ENCODE peak calls at places on chromosome 2, in six cellular contexts. G is WERI-Rb-1, T is A673, W is cardiac muscle cell, P is tibial nerve, A is neural progenitor cell. S is an unnamed sample. For H3K27me3, the result is how much of the 10 kb centered on the place peaks cover.

GRCh38 chr2:140698736-140699135 is 1432.1 kb downstream of the LRP1B start:
- DNase-seq in P (no peak), G (no peak), W (peak), A (no peak), T (no peak), S (no peak)

GRCh38 chr2:237448171-237448570 is 34.2 kb upstream of the COL6A3 start:
- DNase-seq in G (no peak), A (no peak), W (no peak), P (no peak), T (no peak), S (no peak)

GRCh38 chr2:54084600-54084999 is 30.8 kb upstream of the ACYP2 start:
- DNase-seq in A (no peak), W (peak), P (no peak), T (no peak), G (peak), S (no peak)

GRCh38 chr2:66021296-66021695 is 413.6 kb upstream of the MEIS1 start:
- DNase-seq in W (no peak), P (no peak), A (no peak), T (no peak), G (no peak), S (no peak)

GRCh38 chr2:154813636-154814035 is 115.1 kb downstream of the KCNJ3 start:
- DNase-seq in A (no peak), W (no peak), T (no peak), P (no peak), G (no peak), S (no peak)

GRCh38 chr2:11513319-11513718 is 20.5 kb upstream of the GREB1 start:
- DNase-seq in W (no peak), A (no peak), G (no peak), P (no peak), T (no peak), S (no peak)

GRCh38 chr2:201580486-201580885 is 62.8 kb downstream of the TMEM237 start:
- DNase-seq in T (no peak), W (peak), A (no peak), P (no peak), G (no peak), S (no peak)

GRCh38 chr2:59882279-59882678 is 671.2 kb downstream of the BCL11A start:
- DNase-seq in P (no peak), W (no peak), A (no peak), T (no peak), G (no peak), S (no peak)

GRCh38 chr2:29033172-29033571 is 41.2 kb downstream of the PCARE start:
- DNase-seq in P (no peak), G (no peak), A (peak), W (peak), T (peak), S (no peak)

GRCh38 chr2:195486987-195487644 is 169.9 kb upstream of the SLC39A10 start:
- DNase-seq in G (no peak), W (peak), A (no peak), T (peak), P (no peak), S (no peak)

GRCh38 chr2:239916205-239917127 is 108.7 kb downstream of the NDUFA10 start:
- DNase-seq in A (no peak), W (no peak), G (no peak), T (no peak), P (no peak), S (no peak)

GRCh38 chr2:217629347-217629746 is 373.4 kb downstream of the TNS1 start:
- DNase-seq in A (no peak), G (no peak), P (no peak), W (no peak), T (no peak), S (no peak)

GRCh38 chr2:162011718-162012564 is 62.1 kb downstream of the DPP4 start:
- DNase-seq in P (no peak), A (no peak), G (no peak), W (no peak), T (no peak), S (no peak)

GRCh38 chr2:109065335-109065734 is 63.7 kb upstream of the SH3RF3 start:
- DNase-seq in W (no peak), P (no peak), T (no peak), G (no peak), A (no peak), S (no peak)

GRCh38 chr2:3051266-3051665 is 326.4 kb downstream of the EIPR1 start:
- DNase-seq in T (no peak), P (no peak), G (no peak), W (no peak), A (no peak), S (no peak)

GRCh38 chr2:118822572-118822971 is 24.9 kb downstream of the EN1 start:
- DNase-seq in P (no peak), T (no peak), W (no peak), G (no peak), A (no peak), S (no peak)

GRCh38 chr2:79670198-79670597 is 157.3 kb downstream of the CTNNA2 start:
- DNase-seq in W (no peak), P (no peak), T (peak), G (no peak), A (peak), S (no peak)

GRCh38 chr2:190837417-190837816 is 43.2 kb upstream of the GLS start:
- DNase-seq in T (no peak), P (no peak), W (peak), A (no peak), G (no peak), S (no peak)

GRCh38 chr2:20361903-20362302 is 11.3 kb upstream of the PUM2 start:
- DNase-seq in T (no peak), G (no peak), A (no peak), P (no peak), W (no peak), S (no peak)

GRCh38 chr2:73054980-73055379 is 16.5 kb downstream of the SFXN5 start:
- DNase-seq in G (no peak), T (no peak), P (no peak), W (no peak), A (no peak), S (no peak)

GRCh38 chr2:106359512-106359911 is 108.7 kb downstream of the RGPD3 start:
- DNase-seq in G (no peak), W (no peak), T (no peak), P (no peak), A (no peak), S (no peak)

GRCh38 chr2:54065411-54065810 is 50.0 kb upstream of the ACYP2 start:
- DNase-seq in T (no peak), G (no peak), W (peak), P (no peak), A (no peak), S (no peak)

GRCh38 chr2:234771985-234772774 is 179.6 kb upstream of the SH3BP4 start:
- DNase-seq in G (no peak), P (no peak), W (peak), A (no peak), T (no peak), S (no peak)

GRCh38 chr2:54560146-54560881 is 104.2 kb downstream of the SPTBN1 start:
- DNase-seq in P (peak), G (no peak), T (peak), W (peak), A (peak), S (no peak)

GRCh38 chr2:215680605-215681598 is 245.0 kb upstream of the FN1 start:
- DNase-seq in T (peak), A (no peak), P (peak), W (peak), G (no peak), S (no peak)

GRCh38 chr2:23513245-23513880 is 128.4 kb downstream of the KLHL29 start:
- DNase-seq in P (no peak), T (no peak), W (no peak), G (peak), A (no peak), S (no peak)

GRCh38 chr2:84924173-84925106 is 19.0 kb downstream of the TMSB10 start:
- DNase-seq in T (peak), P (no peak), A (peak), G (no peak), W (peak), S (no peak)

GRCh38 chr2:71827973-71828372 is 319.7 kb downstream of the CYP26B1 start:
- DNase-seq in G (no peak), T (no peak), W (no peak), P (no peak), A (no peak), S (no peak)

GRCh38 chr2:192657364-192657763 is 462.6 kb upstream of the TMEFF2 start:
- DNase-seq in P (no peak), G (peak), W (no peak), T (no peak), A (peak), S (no peak)

DNA sequence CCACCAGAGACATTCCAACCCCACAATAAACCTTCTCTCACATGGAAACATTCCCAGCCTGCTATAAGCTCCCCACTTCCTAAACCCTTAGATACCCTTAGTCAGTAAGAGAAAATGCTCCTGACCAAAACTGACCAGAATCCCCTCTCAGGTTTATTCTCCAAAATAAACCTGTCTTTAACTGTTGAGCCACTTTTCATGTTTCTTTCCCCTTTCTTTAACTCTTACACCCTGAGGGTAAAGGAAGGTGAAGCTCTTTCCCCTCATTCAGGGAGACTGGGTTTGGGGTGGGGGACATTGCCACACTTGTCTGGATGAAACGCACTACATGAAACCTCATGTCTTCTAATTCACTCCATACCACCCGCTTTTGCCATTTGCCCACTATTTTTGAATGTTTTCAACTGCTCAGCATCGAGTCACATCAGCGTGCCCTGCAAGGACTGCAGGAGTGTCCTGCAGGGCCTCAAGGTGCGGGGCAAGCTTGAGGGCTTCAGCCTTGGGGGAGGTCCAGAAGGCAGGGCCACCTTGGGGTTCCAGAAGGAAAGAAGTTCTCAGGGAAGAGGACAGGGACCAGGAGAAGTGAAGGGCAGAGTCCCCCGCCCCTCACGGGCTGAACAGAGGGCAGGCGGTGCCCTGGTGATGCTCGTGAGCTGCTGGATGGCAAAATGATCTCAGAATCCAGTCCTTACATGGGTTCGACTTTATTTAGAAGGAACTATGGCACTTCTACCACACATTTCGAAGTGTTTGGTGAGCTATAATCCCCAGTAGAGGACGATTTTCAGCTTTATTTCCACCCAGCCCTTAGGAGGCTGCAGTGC is 4.2 kb upstream of the SP140L start:
- DNase-seq in T (no peak), G (no peak), W (no peak), P (no peak), A (no peak), S (no peak)
- TF ChIP-seq CTCF in T (no peak), G (no peak), W (no peak), P (no peak), A (peak), S (no peak)

GRCh38 chr2:218984239-218985020 is 554 bp downstream of the FEV start:
- DNase-seq in W (peak), G (peak), T (peak), A (peak), P (no peak), S (no peak)
- H3K27me3 ChIP-seq in W (half or more), G (under half), T (under half), A (half or more), P (under half), S (half or more)

DNA sequence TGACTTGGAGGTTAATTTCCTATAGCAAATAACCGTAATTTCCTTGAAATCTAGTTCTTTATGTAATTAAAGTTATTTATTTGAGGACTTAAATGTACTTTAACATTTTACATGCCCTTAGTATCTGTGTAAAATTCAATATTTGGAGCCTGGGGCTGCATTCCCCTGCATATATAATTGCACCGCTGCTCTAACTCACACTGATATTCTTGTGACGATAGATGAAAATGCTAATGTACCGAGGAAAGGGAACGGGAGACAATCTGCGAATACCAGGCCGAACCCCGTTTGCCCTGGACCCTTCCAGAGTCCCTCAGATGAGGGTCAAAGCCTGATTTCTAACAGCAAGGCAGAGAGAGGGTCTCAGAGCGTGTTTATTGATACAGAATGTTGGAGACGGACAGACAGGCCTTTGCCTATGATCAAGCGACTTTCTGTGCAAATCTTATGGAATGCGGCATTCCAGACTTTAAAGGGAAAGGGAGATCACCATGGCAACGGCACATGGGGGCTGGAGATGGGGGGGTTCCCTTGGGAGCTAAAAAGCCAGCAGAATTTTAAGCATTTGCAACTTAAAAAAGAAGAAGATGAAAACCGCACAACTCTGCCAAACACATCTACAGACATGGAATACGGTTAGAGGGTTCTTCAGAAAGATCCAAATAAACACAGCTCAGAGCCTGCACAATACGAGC is 57.6 kb upstream of the TWIST2 start:
- DNase-seq in W (peak), P (no peak), G (no peak), A (no peak), T (no peak), S (no peak)
- H3K27ac ChIP-seq in W (no peak), P (no peak), G (no peak), A (no peak), T (no peak), S (no peak)

GRCh38 chr2:88196490-88197087 is 26.4 kb downstream of the THNSL2 start:
- DNase-seq in T (no peak), P (no peak), W (no peak), G (no peak), A (no peak), S (no peak)

GRCh38 chr2:88192613-88193012 is 22.5 kb downstream of the THNSL2 start:
- DNase-seq in T (no peak), G (no peak), A (no peak), W (no peak), P (no peak), S (no peak)

GRCh38 chr2:88198308-88198707 is 28.2 kb downstream of the THNSL2 start:
- DNase-seq in G (no peak), W (no peak), P (no peak), A (no peak), T (no peak), S (no peak)

GRCh38 chr2:88197732-88198131 is 27.6 kb downstream of the THNSL2 start:
- DNase-seq in G (no peak), A (no peak), W (no peak), T (no peak), P (no peak), S (no peak)

DNA sequence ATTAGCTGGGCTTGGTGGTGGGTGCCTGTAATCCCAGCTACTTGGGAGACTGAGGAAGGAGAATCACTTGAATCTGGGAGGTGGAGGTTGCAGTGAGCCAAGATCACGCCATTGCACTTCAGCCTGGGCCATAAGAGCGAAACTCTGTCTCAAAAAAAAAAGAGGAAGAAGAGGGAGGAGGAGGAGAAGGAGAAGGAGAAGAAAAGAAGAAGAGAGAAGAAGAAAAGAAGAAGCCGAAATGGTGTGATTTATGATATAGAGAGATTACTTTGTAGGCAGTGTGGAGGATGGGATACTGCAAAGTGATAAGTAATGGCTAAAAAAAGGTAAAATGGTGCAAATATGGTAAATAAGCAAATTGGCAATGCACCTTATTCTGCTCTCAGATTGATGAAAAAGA is 25.1 kb downstream of the THNSL2 start:
- DNase-seq in G (no peak), A (no peak), W (no peak), P (no peak), T (no peak), S (no peak)
- TF ChIP-seq CTCF in G (no peak), A (no peak), W (no peak), P (no peak), T (no peak), S (no peak)